ENCODE peak calls at places on chromosome 6, in nine cellular contexts. G is transverse colon, H is tibial artery, O is pancreas, P is sigmoid colon, T is left lung, Z is spleen, W is HL-60, B is heart left ventricle. V is an unnamed sample.

GRCh38 chr6:139416146-139416545 is 41.7 kb upstream of the CITED2 start:
- DNase-seq in Z (no peak), G (no peak), B (no peak), P (no peak), W (no peak), T (no peak), H (no peak), O (no peak), V (no peak)

GRCh38 chr6:158049055-158050028 is 67.7 kb downstream of the SYNJ2 start:
- DNase-seq in Z (no peak), H (no peak), T (no peak), O (peak), B (no peak), G (no peak), P (peak), W (no peak), V (no peak)

GRCh38 chr6:108518714-108519576 is 41.8 kb upstream of the FOXO3 start:
- DNase-seq in W (no peak), G (no peak), P (no peak), T (no peak), H (no peak), B (no peak), O (no peak), Z (no peak), V (no peak)

GRCh38 chr6:43435682-43436437 is 8.5 kb downstream of the ABCC10 start:
- DNase-seq in O (no peak), P (no peak), G (no peak), Z (no peak), T (no peak), H (no peak), B (no peak), W (no peak), V (no peak)

GRCh38 chr6:136290406-136291010 is 862 bp upstream of the BCLAF1 start:
- DNase-seq in G (peak), H (peak), W (no peak), O (peak), B (peak), T (peak), Z (peak), P (peak), V (peak)

GRCh38 chr6:85676086-85676729 is 33.5 kb upstream of the SYNCRIP start:
- DNase-seq in B (no peak), T (no peak), W (peak), P (no peak), Z (no peak), G (no peak), H (no peak), O (no peak), V (no peak)

GRCh38 chr6:168890306-168890995 is 363.2 kb downstream of the THBS2 start:
- DNase-seq in H (no peak), O (no peak), T (no peak), P (no peak), B (no peak), W (no peak), Z (no peak), G (no peak), V (no peak)

GRCh38 chr6:28725890-28726348 is 197.9 kb downstream of the TRIM27 start:
- DNase-seq in O (no peak), B (no peak), H (no peak), T (no peak), G (no peak), W (no peak), Z (no peak), P (no peak), V (no peak)

GRCh38 chr6:19719691-19720127 is 117.5 kb upstream of the ID4 start:
- DNase-seq in O (no peak), G (no peak), W (no peak), H (no peak), Z (no peak), P (no peak), B (no peak), T (no peak), V (no peak)

GRCh38 chr6:116030745-116031144 is 29.9 kb downstream of the FRK start:
- DNase-seq in P (no peak), T (no peak), W (no peak), B (no peak), O (no peak), Z (no peak), G (no peak), H (no peak), V (no peak)

GRCh38 chr6:1313755-1314503 is 2.0 kb downstream of the FOXQ1 start:
- DNase-seq in H (no peak), Z (no peak), P (no peak), W (no peak), B (no peak), G (peak), T (peak), O (peak), V (no peak)

GRCh38 chr6:45586216-45587171 is 208.8 kb upstream of the SUPT3H start:
- DNase-seq in T (no peak), O (no peak), Z (no peak), P (no peak), B (no peak), W (no peak), H (no peak), G (no peak), V (no peak)

DNA sequence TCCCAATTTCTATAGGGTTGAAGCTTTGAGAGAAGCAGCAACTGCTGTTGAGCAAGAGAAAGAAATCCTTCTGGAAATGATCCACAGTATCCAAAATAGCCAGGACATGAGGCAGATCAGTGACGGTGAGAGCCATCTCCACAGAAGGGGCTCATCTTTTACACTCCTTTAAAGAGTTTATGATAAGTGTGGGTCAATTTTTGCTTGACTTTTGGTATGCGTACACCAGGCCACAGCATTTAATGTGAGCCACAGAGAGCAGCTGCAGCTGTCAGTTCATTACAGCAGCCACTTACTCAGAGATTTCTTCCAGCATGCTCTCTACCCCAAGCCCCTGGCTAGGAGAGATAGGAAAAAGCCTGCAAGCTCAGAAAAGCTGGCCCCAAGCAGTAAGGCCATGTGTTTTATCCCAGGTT is 9.9 kb downstream of the BAG2 start:
- DNase-seq in T (no peak), W (no peak), B (no peak), P (no peak), O (no peak), G (no peak), Z (no peak), H (no peak), V (no peak)
- H3K27ac ChIP-seq in T (peak), W (no peak), B (peak), P (peak), O (no peak), G (peak), Z (no peak), H (no peak), V (peak)

GRCh38 chr6:150685860-150686259 is 86.2 kb downstream of the PLEKHG1 start:
- DNase-seq in B (no peak), T (peak), Z (peak), P (no peak), O (no peak), G (peak), H (no peak), W (peak), V (no peak)
- TF ChIP-seq CTCF in B (peak), T (peak), Z (peak), P (no peak), O (no peak), G (peak), H (no peak), W (peak), V (no peak)

DNA sequence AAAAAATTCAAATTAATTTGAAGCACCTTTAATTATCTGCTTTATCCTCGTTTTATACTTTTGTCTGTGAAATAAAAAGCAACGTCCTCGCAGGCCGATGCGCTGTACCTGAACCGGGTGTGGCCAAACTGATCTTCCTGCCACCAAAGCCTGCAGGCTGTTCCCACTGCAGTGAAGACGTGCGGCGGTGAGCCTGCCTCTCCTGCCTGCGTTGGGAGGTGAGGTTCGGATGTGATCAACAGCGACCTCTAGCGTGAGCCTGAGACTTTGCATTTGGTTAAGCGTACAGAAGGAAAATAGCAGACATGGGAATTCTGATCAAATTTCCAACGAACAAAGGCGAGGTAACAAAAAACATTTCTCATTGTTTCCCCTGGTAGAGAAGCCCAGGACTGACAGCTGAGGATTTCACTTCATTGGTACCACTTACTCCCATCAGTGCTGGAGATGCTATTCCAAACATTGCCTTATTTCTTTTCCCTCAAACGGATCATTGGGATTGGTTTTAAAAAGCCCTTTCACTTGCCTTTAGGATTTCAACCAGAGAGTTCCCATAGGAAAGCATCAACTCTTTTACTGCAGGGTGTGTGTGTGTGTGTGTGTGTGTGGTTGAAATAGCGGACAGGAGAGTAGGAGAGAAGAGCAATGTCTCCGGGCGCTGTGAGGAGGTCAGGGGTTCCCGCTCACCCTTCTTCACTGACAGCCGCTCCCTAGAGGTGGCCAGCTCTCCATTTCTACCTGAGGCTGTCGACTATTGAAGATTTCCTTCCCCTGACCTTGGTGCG is 56.6 kb upstream of the CCN6 start:
- DNase-seq in B (peak), H (peak), P (peak), O (peak), G (peak), Z (peak), T (peak), W (peak), V (peak)
- H3K27ac ChIP-seq in B (peak), H (no peak), P (peak), O (no peak), G (peak), Z (no peak), T (no peak), W (no peak), V (no peak)

GRCh38 chr6:129197154-129197553 is 314.2 kb downstream of the LAMA2 start:
- DNase-seq in O (no peak), B (no peak), P (no peak), T (no peak), H (no peak), G (no peak), W (no peak), Z (no peak), V (no peak)

GRCh38 chr6:129192458-129192989 is 309.6 kb downstream of the LAMA2 start:
- DNase-seq in H (no peak), W (no peak), O (no peak), P (no peak), T (no peak), Z (no peak), G (no peak), B (no peak), V (no peak)

GRCh38 chr6:129195666-129196065 is 312.7 kb downstream of the LAMA2 start:
- DNase-seq in H (no peak), T (no peak), W (no peak), B (no peak), G (no peak), O (no peak), Z (no peak), P (no peak), V (no peak)

GRCh38 chr6:129191275-129191674 is 308.3 kb downstream of the LAMA2 start:
- DNase-seq in T (no peak), G (no peak), P (no peak), Z (no peak), W (no peak), B (no peak), O (no peak), H (no peak), V (no peak)

DNA sequence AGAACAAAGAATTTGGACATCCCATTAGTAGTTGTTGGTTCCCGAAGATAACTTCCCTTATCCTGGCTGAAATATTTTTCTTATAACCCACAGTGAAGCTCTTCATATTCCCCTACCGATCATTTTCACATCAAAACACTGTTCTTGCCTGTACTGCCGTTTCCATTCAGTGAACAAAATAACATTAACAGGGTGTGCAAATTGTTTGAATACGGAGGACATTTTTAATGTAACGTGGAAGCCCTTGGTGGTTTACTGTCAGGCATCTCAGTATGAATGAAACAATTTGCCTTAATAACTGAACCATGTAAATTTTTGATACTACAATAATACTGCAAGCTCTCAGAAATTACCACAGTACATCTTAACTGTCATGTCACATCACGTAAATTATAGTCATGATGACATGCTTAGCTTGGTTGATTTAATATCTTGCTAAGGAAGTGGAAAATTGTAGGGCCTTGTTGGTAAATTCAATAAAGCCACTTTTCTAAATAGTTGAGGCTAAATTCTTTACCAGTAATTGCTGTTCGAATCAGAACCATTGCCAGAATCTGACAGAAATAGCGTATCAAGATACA is 311.6 kb downstream of the LAMA2 start:
- DNase-seq in P (no peak), O (no peak), W (no peak), G (no peak), H (no peak), Z (no peak), B (no peak), T (no peak), V (no peak)
- TF ChIP-seq CTCF in P (no peak), O (no peak), W (no peak), G (no peak), H (no peak), Z (no peak), B (no peak), T (no peak), V (no peak)

GRCh38 chr6:36824262-36824661 is 15.0 kb downstream of the CPNE5 start:
- DNase-seq in H (no peak), P (no peak), T (no peak), G (no peak), B (no peak), O (no peak), W (no peak), Z (no peak), V (no peak)

GRCh38 chr6:36822506-36823269 is 16.6 kb downstream of the CPNE5 start:
- DNase-seq in O (no peak), Z (no peak), G (no peak), W (no peak), P (no peak), B (peak), H (no peak), T (no peak), V (no peak)

GRCh38 chr6:36825452-36825851 is 13.8 kb downstream of the CPNE5 start:
- DNase-seq in B (no peak), O (no peak), W (no peak), T (no peak), H (no peak), Z (no peak), P (no peak), G (no peak), V (no peak)

GRCh38 chr6:36821581-36822335 is 17.5 kb downstream of the CPNE5 start:
- DNase-seq in T (no peak), W (no peak), P (no peak), Z (no peak), O (no peak), B (no peak), G (no peak), H (no peak), V (no peak)

DNA sequence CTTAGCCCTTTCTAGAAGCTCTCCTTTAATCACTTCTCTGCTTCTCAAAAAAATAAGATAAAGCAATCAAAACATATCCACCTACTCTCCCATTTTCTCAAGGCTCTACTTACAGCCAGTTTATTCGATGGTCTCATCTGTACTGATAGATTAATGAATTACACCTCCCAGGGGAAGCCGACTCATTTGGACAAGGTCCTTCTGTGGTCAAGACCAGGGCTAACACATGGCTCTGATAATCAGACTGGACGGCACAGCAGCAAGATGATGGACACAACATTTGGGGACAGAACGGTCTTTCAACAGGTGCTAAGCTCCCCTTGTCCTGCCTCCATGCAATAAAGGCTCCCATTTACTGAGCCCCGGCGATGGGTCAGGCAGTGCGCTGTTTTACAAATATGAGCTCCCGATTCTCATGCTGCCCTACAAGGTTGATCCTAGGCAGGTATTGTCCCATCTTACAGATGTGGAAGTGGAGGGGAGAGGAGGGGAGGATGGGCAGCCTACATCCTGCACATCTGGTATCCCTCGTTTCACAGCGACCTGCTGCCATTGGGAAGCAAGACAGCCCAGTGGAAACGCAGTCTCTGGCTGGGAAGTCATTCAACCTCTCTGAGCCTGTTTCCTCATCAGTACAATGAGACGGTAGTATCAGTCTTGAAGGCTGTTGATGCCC is 15.7 kb downstream of the CPNE5 start:
- DNase-seq in P (no peak), Z (no peak), B (peak), H (no peak), W (no peak), G (no peak), T (no peak), O (no peak), V (no peak)
- H3K27ac ChIP-seq in P (no peak), Z (no peak), B (peak), H (no peak), W (no peak), G (no peak), T (peak), O (no peak), V (peak)

DNA sequence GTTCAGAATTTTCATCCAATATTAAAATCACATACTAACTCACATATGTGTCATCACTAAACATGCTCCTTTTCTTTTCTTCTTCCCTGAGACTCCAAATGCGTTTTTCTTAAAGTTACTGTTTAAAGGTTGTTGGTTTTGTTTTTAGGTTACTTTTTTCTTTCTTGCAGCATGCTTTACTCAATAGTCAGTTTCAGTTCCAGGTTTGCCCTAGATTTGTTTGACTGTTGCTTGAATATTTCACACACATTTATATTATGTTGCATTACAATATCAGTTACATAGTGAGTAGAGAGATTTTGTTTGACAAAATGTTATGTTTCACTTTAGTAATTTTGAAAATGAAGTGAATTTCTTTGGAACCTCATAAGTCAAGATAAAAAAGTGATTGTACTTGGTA is 27.2 kb downstream of the FNDC1 start:
- DNase-seq in T (no peak), W (no peak), O (no peak), Z (no peak), B (no peak), P (no peak), H (no peak), G (no peak), V (no peak)
- TF ChIP-seq CTCF in T (no peak), W (no peak), O (no peak), Z (no peak), B (no peak), P (no peak), H (no peak), G (no peak), V (no peak)

GRCh38 chr6:54850061-54850460 is 3.5 kb downstream of the FAM83B start:
- DNase-seq in T (no peak), P (no peak), Z (no peak), W (no peak), H (no peak), B (no peak), O (no peak), G (no peak), V (no peak)

GRCh38 chr6:54847799-54848597 is 1.4 kb downstream of the FAM83B start:
- DNase-seq in P (no peak), B (no peak), Z (peak), H (no peak), O (no peak), T (no peak), W (no peak), G (no peak), V (no peak)

GRCh38 chr6:54846243-54846856 is at the start of gene FAM83B:
- DNase-seq in H (no peak), Z (no peak), P (no peak), T (peak), G (peak), O (peak), W (no peak), B (peak), V (no peak)

DNA sequence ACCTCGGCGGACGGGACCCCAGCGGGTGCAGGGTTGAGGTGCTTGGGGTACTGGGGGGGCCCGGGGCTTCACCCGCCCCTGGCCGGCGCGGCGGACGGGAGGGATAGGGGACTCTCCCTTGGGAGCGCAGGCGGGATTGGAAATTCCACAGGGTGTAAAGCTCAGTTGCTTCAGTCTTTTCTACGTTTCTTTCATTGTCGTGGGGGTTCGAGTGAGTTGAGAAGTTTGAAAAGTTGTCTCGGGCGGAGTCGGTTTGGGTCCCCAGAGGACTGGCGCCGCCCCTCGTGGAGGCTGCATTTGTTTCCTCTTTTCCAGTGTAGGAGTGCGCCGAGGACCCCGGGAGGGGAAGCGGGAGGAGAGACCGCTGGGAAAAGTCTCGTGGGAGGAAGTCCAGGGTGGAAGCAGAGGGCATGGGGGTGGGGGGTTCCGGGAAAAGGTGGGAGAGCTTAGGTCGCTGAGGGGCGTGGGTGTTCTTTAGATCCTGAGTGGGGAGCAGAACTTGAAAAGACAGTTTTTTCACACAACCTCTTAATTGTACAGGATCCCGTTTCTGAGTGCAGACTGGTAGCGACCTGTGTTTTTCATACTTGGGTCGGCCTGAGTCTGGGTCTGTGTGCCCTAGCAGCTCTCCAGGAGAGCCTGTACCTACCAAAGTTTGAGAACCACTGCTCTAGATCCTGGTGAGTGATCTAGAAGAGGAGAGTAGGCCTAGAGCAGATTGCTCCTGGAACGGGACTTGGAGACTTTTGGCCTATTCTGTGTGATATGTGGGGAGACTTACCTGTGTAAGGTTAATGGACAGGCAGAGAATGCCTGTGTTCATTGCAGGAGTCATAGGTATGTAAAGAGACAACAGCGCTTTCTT is 518 bp downstream of the FAM83B start:
- DNase-seq in P (no peak), T (no peak), B (no peak), H (no peak), O (peak), Z (no peak), W (no peak), G (peak), V (no peak)
- H3K27ac ChIP-seq in P (no peak), T (no peak), B (no peak), H (no peak), O (peak), Z (no peak), W (no peak), G (peak), V (no peak)

GRCh38 chr6:78867370-78868040 is at the start of gene IRAK1BP1:
- DNase-seq in T (peak), G (peak), P (peak), B (peak), Z (peak), O (peak), H (peak), W (peak), V (peak)
- TF ChIP-seq CTCF in T (no peak), G (no peak), P (no peak), B (no peak), Z (no peak), O (no peak), H (no peak), W (no peak), V (no peak)

V was measured in coronary artery.